ENCODE peak calls at places on chromosomes 12 and 14, in four cellular contexts. N, O, Q and G are unnamed samples.

GRCh38 chr12:116497051-116497529 is 62.1 kb upstream of the MAP1LC3B2 start:
- DNase-seq in O (no peak), N (no peak), Q (no peak), G (no peak)

GRCh38 chr12:111448831-111449790 is 43.4 kb downstream of the SH2B3 start:
- DNase-seq in O (no peak), N (no peak), Q (no peak), G (no peak)

GRCh38 chr12:52873832-52874572 is 25.2 kb upstream of the KRT78 start:
- DNase-seq in O (peak; percentile 49), Q (no peak), N (peak; percentile 52), G (peak; percentile 84)

GRCh38 chr12:110345963-110346362 is 57.5 kb downstream of the ANAPC7 start:
- DNase-seq in Q (no peak), O (no peak), N (no peak), G (no peak)

GRCh38 chr12:65891219-65891618 is 66.9 kb downstream of the HMGA2 start:
- DNase-seq in Q (no peak), O (no peak), N (no peak), G (no peak)

GRCh38 chr12:130714591-130715149 is 1.4 kb downstream of the RIMBP2 start:
- DNase-seq in O (no peak), Q (no peak), N (no peak), G (no peak)

GRCh38 chr12:54019111-54019811 is 9.0 kb upstream of the HOXC6 start:
- DNase-seq in O (no peak), Q (no peak), N (no peak), G (no peak)

GRCh38 chr12:88242161-88242925 is 100.2 kb downstream of the TMTC3 start:
- DNase-seq in Q (no peak), N (peak; percentile 93), O (no peak), G (peak; percentile 22)

GRCh38 chr12:90335561-90335960 is 619.4 kb downstream of the CCER1 start:
- DNase-seq in N (no peak), Q (no peak), O (no peak), G (no peak)

GRCh38 chr12:77243345-77243744 is 178.0 kb upstream of the E2F7 start:
- DNase-seq in N (no peak), Q (no peak), O (no peak), G (no peak)

GRCh38 chr14:24334431-24335271 is at the start of gene ADCY4:
- DNase-seq in N (no peak), O (peak; percentile 46), Q (peak; percentile 52), G (no peak)

GRCh38 chr12:109730306-109731145 is 16.9 kb downstream of the FAM222A start:
- DNase-seq in Q (no peak), N (no peak), O (no peak), G (no peak)

GRCh38 chr12:102681747-102682146 is 201.4 kb upstream of the IGF1 start:
- DNase-seq in Q (no peak), N (no peak), O (no peak), G (no peak)

GRCh38 chr14:64929003-64929337 is 13.6 kb downstream of the GPX2 start:
- DNase-seq in N (no peak), O (no peak), Q (no peak), G (no peak)

GRCh38 chr12:54560374-54560858 is 11.0 kb downstream of the PDE1B start:
- DNase-seq in N (peak; percentile 10), Q (peak; percentile 94), O (peak; percentile 65), G (peak; percentile 71)

GRCh38 chr12:55425954-55426353 is at the start of gene OR6C76:
- DNase-seq in N (no peak), O (no peak), Q (no peak), G (no peak)

GRCh38 chr12:132342828-132343227 is 13.4 kb upstream of the GALNT9 start:
- DNase-seq in N (no peak), Q (no peak), O (no peak), G (no peak)

GRCh38 chr14:38867561-38868150 is 235.4 kb downstream of the SEC23A start:
- DNase-seq in O (no peak), Q (peak; percentile 28), N (peak; percentile 63), G (peak; percentile 59)

GRCh38 chr14:40139657-40140056 is 707.4 kb upstream of the FBXO33 start:
- DNase-seq in N (no peak), Q (no peak), O (no peak), G (no peak)

GRCh38 chr14:68260121-68260520 is 440.5 kb downstream of the RAD51B start:
- DNase-seq in N (no peak), Q (no peak), O (no peak), G (no peak)

GRCh38 chr12:49208661-49209060 is 19.8 kb upstream of the TUBA1A start:
- DNase-seq in Q (no peak), O (no peak), N (no peak), G (no peak)

GRCh38 chr14:91113829-91114078 is at the start of gene DGLUCY:
- DNase-seq in N (no peak), O (no peak), Q (peak; percentile 80), G (peak; percentile 45)

GRCh38 chr12:71846322-71846940 is 6.9 kb downstream of the TBC1D15 start:
- DNase-seq in O (no peak), N (no peak), Q (no peak), G (no peak)

GRCh38 chr14:79965896-79966295 is 245.4 kb downstream of the DIO2 start:
- DNase-seq in N (no peak), Q (no peak), O (no peak), G (no peak)

GRCh38 chr12:6699259-6699988 is 1.2 kb downstream of the PIANP start:
- DNase-seq in N (no peak), O (no peak), Q (no peak), G (no peak)

GRCh38 chr12:7131502-7131866 is 1.3 kb downstream of the CLSTN3 start:
- DNase-seq in Q (no peak), N (no peak), O (no peak), G (no peak)

GRCh38 chr12:85424581-85425348 is 144.7 kb downstream of the ALX1 start:
- DNase-seq in O (no peak), Q (peak; percentile 12), N (no peak), G (no peak)

GRCh38 chr14:99685061-99685995 is 1.2 kb downstream of the CYP46A1 start:
- DNase-seq in N (no peak), O (no peak), Q (no peak), G (no peak)

GRCh38 chr12:106049105-106049504 is 89.6 kb downstream of the NUAK1 start:
- DNase-seq in Q (no peak), O (no peak), N (no peak), G (no peak)

GRCh38 chr12:80709811-80710726 is 2.6 kb downstream of the MYF6 start:
- DNase-seq in O (no peak), N (no peak), Q (peak; percentile 44), G (no peak)

GRCh38 chr14:32050839-32051238 is 26.3 kb upstream of the ARHGAP5 start:
- DNase-seq in N (no peak), Q (no peak), O (no peak), G (no peak)

GRCh38 chr12:26431211-26431610 is 235.8 kb downstream of the SSPN start:
- DNase-seq in N (no peak), Q (no peak), O (no peak), G (no peak)

GRCh38 chr12:25997401-25997973 is 39.0 kb downstream of the RASSF8 start:
- DNase-seq in Q (no peak), O (no peak), N (peak; percentile 91), G (no peak)

GRCh38 chr12:78390920-78391319 is 473.7 kb upstream of the SYT1 start:
- DNase-seq in Q (no peak), O (no peak), N (no peak), G (no peak)

GRCh38 chr12:78387721-78388120 is 476.9 kb upstream of the SYT1 start:
- DNase-seq in N (no peak), Q (no peak), O (no peak), G (no peak)

GRCh38 chr12:78396538-78396937 is 468.0 kb upstream of the SYT1 start:
- DNase-seq in Q (no peak), O (no peak), N (no peak), G (no peak)

GRCh38 chr12:78388461-78388860 is 476.1 kb upstream of the SYT1 start:
- DNase-seq in O (no peak), Q (no peak), N (no peak), G (no peak)

GRCh38 chr12:78392918-78393317 is 471.7 kb upstream of the SYT1 start:
- DNase-seq in Q (no peak), O (no peak), N (no peak), G (no peak)
- TF ChIP-seq CTCF in Q (no peak), O (no peak), N (peak; percentile 23), G (no peak)

DNA sequence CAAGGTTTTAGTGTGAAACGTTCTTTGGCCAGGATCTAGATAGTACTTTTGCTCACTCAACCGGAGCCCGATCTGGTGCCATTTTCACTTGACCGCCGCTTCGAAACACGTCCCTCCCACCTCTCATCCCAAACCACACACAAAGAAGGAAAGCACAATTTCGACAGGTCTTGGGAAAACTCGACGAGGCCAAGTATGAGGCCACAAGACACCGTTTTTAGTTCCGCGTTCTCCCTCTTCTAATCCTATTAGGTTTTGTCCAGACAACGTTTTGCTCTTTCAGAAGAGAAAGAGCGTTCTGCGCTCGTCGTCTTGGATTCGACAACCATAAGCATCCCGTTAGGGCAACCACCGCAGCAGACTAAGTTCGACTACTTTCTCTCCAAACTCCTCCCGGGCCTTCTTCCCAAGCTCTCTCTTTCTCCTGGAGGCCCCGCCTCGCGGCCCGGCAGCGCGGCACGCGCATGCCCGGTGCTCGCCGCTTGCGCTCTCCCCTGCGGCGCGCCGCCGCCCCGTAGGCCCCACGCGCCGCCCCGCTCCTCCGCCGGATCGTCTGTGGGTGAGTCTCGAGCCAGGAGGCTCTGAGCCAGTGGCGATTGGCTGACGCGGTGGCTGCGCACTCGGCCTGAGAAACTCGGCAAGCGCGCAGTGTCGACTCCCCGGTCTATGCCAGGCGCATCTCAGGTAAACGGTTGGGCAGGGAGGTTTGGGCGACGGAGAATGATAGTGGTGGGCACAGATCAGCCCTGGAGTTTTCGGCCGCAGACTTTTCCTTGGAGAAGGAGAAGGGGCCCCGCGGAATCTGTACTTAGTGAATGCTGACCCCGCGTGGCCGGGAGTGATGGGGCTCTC is at the start of gene MIPOL1:
- DNase-seq in O (no peak), Q (no peak), N (peak; percentile 46), G (peak; percentile 33)
- TF ChIP-seq CTCF in O (no peak), Q (no peak), N (peak; percentile 39), G (no peak)

GRCh38 chr14:103298620-103299019 is 35.4 kb upstream of the EIF5 start:
- DNase-seq in Q (no peak), N (no peak), O (no peak), G (no peak)
- TF ChIP-seq CTCF in Q (no peak), N (no peak), O (no peak), G (no peak)

DNA sequence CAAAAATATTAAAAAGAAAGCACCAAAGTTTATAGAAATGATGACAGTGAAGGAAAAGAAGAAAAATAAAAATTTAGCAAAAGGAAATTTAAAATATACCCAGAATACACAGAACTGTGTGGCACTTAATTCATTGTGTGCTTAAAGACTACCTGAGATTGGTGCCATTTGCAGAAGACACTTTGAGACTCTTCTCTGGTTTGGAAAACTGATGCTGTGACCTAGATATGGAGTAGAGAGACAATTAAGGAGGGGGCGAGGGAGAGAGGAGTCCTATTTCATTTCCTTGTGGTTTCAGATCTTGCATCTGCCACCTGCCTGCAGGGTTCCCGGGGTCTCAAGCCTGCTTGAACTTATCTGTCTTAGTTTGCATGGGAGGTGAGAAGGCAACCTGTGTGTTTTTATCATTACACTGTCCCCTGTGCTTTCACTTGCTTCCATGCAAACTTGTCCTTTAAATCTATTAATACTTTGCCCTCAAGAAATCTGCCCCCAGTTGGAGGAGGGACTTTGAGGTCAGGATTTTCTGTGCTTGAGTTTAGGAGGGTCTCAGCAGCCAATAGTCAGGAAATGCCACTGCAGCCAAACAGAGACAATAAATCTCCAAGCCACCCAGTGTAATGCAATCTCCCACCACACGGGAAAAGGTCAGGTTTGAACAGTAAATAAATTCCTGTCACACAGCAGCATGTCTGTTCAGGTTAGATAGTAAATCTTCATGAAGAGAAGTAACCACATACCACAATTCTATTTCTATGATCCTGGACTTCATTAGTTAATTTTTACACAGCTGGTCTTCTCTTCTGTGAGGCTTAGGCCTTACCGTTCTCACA is 119.4 kb downstream of the CAND1 start:
- DNase-seq in O (no peak), Q (no peak), N (no peak), G (no peak)
- TF ChIP-seq CTCF in O (no peak), Q (no peak), N (no peak), G (no peak)

GRCh38 chr12:79522237-79522636 is 168.5 kb downstream of the PAWR start:
- DNase-seq in N (no peak), O (no peak), Q (no peak), G (no peak)
- TF ChIP-seq CTCF in N (no peak), O (no peak), Q (no peak), G (no peak)